ENCODE peak calls at places on chromosomes 1 and 21, in ten cellular contexts. R is esophagus squamous epithelium, X is heart left ventricle, F is lower leg skin, E is H54, O is tibial nerve, M is Peyer's patch, I is HCT116, B is thyroid gland, U is breast epithelium. P is an unnamed sample.
A peak's percentile ranks its signal among the peaks of the same experiment; 100 is the strongest.

GRCh38 chr1:180953791-180954721 is 41.4 kb downstream of the KIAA1614 start:
- DNase-seq in R (no peak), X (peak; percentile 87), F (peak; percentile 93), E (no peak), O (no peak), M (peak; percentile 83), I (no peak), B (peak; percentile 55), U (no peak), P (peak; percentile 85)

GRCh38 chr21:46151989-46152938 is 3.1 kb downstream of the FTCD start:
- DNase-seq in R (no peak), X (peak; percentile 54), F (peak; percentile 78), E (no peak), O (no peak), M (peak; percentile 37), I (no peak), B (peak; percentile 44), U (no peak), P (no peak)

GRCh38 chr21:42319368-42319767 is 4.2 kb upstream of the TFF3 start:
- DNase-seq in R (no peak), X (no peak), F (peak; percentile 78), E (no peak), O (no peak), M (no peak), I (no peak), B (no peak), U (no peak), P (no peak)

GRCh38 chr1:168628807-168629206 is 52.4 kb downstream of the XCL1 start:
- DNase-seq in R (no peak), X (no peak), F (no peak), E (peak; percentile 4), O (no peak), M (no peak), I (peak; percentile 78), B (no peak), U (no peak), P (no peak)

GRCh38 chr1:234647758-234648157 is 37.8 kb upstream of the IRF2BP2 start:
- DNase-seq in R (no peak), X (no peak), F (no peak), E (no peak), O (no peak), M (no peak), I (no peak), B (no peak), U (peak; percentile 46), P (no peak)

GRCh38 chr1:13893456-13893855 is 193.5 kb downstream of the PRDM2 start:
- DNase-seq in R (no peak), X (no peak), F (no peak), E (no peak), O (no peak), M (no peak), I (no peak), B (no peak), U (no peak), P (no peak)

GRCh38 chr1:118949317-118949716 is 38.8 kb downstream of the TBX15 start:
- DNase-seq in R (no peak), X (no peak), F (peak; percentile 88), E (no peak), O (peak; percentile 40), M (peak; percentile 45), I (no peak), B (no peak), U (peak; percentile 29), P (no peak)

GRCh38 chr1:67390041-67390887 is 39.9 kb downstream of the SERBP1 start:
- DNase-seq in R (no peak), X (no peak), F (no peak), E (no peak), O (no peak), M (no peak), I (no peak), B (no peak), U (no peak), P (no peak)

GRCh38 chr1:29956343-29957030 is 720.2 kb downstream of the PTPRU start:
- DNase-seq in R (no peak), X (no peak), F (peak; percentile 59), E (no peak), O (no peak), M (no peak), I (no peak), B (no peak), U (no peak), P (no peak)

GRCh38 chr21:46220275-46220810 is 8.2 kb downstream of the LSS start:
- DNase-seq in R (no peak), X (no peak), F (no peak), E (no peak), O (no peak), M (no peak), I (no peak), B (no peak), U (no peak), P (no peak)

GRCh38 chr1:173717238-173717637 is 2.5 kb downstream of the KLHL20 start:
- DNase-seq in R (no peak), X (no peak), F (no peak), E (no peak), O (no peak), M (no peak), I (no peak), B (no peak), U (no peak), P (no peak)

GRCh38 chr21:28975401-28975800 is 17.3 kb downstream of the LTN1 start:
- DNase-seq in R (no peak), X (no peak), F (no peak), E (no peak), O (no peak), M (no peak), I (no peak), B (no peak), U (no peak), P (no peak)

GRCh38 chr1:168365719-168366474 is 85.2 kb downstream of the TBX19 start:
- DNase-seq in R (no peak), X (no peak), F (no peak), E (no peak), O (no peak), M (no peak), I (no peak), B (no peak), U (no peak), P (peak; percentile 7)

GRCh38 chr1:107010582-107010981 is 45.9 kb upstream of the PRMT6 start:
- DNase-seq in R (no peak), X (no peak), F (no peak), E (no peak), O (no peak), M (no peak), I (no peak), B (no peak), U (no peak), P (no peak)

DNA sequence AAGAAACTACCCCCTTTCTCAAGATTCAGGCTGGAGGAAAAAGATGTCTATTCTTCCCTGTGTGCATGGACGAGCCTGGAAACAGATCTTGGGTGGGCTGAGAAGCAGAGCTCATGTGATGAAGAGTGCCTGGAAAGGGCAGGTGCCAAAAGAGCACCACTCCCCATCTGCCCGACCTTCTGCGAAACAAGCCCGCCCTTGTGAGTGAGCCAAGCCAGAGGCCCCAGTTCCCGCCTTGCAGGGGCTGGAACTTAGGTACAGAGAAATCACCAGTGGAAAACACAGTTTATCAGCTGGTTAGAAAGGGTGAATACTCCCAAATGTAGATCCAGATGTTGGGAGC is 26.7 kb upstream of the A3GALT2 start:
- DNase-seq in R (no peak), X (no peak), F (peak; percentile 94), E (peak; percentile 45), O (no peak), M (peak; percentile 61), I (no peak), B (no peak), U (no peak), P (peak; percentile 57)
- TF ChIP-seq POLR2A in R (peak; percentile 21), X (peak; percentile 21), F (no peak), E (no peak), O (no peak), M (no peak), I (no peak), B (no peak), U (no peak), P (no peak)

DNA sequence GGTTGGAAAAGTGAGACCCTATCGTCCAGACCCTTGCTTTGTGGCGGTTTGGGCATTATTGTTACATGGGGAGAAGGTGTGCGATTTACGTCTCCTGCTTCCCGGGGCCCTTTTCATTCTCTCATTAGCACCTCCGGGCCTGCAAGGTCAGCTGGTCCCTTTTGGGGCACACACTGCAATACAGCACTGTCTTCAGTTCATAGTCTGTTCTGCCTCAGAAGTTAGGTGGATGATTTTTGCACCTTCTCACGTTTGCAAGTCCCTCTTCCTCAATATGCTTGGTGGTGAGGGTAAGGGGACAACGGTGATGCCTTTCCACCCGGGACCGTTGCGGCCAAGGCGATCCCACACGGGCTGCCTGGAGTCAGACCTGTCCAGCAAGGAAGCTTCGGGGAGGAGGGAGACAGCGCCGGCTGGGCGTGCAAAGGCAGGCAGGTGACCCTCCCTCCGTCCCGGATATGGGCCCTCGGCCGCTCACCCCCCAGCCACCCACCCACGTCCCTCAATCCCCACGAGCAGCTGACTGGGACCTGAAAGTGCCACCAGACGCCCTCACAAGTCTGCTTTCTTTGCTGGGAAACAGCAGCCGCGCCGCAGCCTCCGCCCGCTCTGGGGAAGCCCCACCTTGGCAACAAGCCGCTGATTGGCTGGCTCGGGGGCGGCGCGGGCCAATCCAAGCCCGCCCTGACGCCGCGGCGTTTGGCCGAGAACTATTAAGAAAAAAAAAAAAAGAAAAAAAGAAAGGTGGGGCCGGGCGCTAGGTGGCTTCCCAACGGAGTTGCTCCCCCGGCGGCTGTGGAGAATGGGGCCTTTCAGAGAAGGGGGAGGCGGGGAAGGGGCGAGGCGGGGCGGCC is 21.7 kb downstream of the BTG2 start:
- DNase-seq in R (peak; percentile 70), X (peak; percentile 98), F (peak; percentile 99), E (peak; percentile 90), O (peak; percentile 91), M (peak; percentile 98), I (peak; percentile 75), B (peak; percentile 95), U (peak; percentile 93), P (peak; percentile 92)
- TF ChIP-seq POLR2A in R (peak; percentile 90), X (peak; percentile 83), F (no peak), E (no peak), O (peak; percentile 59), M (peak; percentile 68), I (no peak), B (peak; percentile 94), U (peak; percentile 69), P (peak; percentile 66)

DNA sequence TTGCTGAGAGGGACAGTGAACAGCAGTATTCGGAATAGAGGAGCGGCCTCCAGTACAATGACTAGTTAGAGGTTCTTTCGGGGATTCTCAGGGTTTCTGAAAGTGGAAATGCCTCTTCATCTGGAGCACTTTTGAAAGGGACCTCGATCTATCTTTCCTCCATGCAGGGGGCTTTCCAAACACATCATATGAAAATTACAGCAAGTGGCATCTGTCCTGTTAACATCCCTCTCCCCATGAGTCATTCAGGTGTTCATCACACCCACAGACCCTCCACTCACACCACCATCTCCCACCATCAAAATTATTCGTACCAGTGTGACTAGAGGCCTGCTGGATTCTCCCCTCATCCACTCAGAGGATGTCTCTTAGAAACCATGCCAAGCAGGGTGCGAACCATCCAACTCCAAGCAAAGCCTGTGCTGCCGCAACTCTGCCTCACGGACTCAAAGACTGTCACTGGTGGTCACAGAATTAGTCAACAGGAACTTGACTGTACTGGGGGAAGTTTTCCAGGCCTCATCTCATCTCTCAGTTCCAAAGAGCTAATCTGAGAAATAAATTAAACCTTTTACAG is 211.1 kb downstream of the MRPL39 start:
- DNase-seq in R (no peak), X (no peak), F (no peak), E (no peak), O (no peak), M (no peak), I (no peak), B (no peak), U (no peak), P (no peak)
- TF ChIP-seq POLR2A in R (no peak), X (no peak), F (no peak), E (no peak), O (no peak), M (no peak), I (no peak), B (no peak), U (no peak), P (no peak)

GRCh38 chr21:43983860-43984420 is 28.2 kb upstream of the TRAPPC10 start:
- DNase-seq in R (no peak), X (no peak), F (no peak), E (no peak), O (no peak), M (no peak), I (no peak), B (no peak), U (no peak), P (no peak)
- TF ChIP-seq POLR2A in R (no peak), X (no peak), F (no peak), E (no peak), O (no peak), M (no peak), I (no peak), B (no peak), U (no peak), P (no peak)